ENCODE peak calls at places on chromosomes 11 and 22, in five cellular contexts. O, L, C, P and Q are unnamed samples.
A peak's percentile ranks its signal among the peaks of the same experiment; 100 is the strongest.

GRCh38 chr11:69592986-69593385 is 48.0 kb upstream of the CCND1 start:
- DNase-seq in O (no peak), L (no peak), C (no peak), P (no peak), Q (no peak)

GRCh38 chr11:76231339-76231738 is 25.0 kb upstream of the WNT11 start:
- DNase-seq in O (no peak), L (no peak), C (no peak), P (no peak), Q (no peak)

GRCh38 chr22:48719978-48720661 is 1107.6 kb downstream of the BRD1 start:
- DNase-seq in O (no peak), L (no peak), C (no peak), P (no peak), Q (no peak)

GRCh38 chr11:133388975-133389568 is 143.2 kb downstream of the OPCML start:
- DNase-seq in O (no peak), L (no peak), C (no peak), P (no peak), Q (no peak)

GRCh38 chr22:47121791-47122190 is 359.3 kb downstream of the TBC1D22A start:
- DNase-seq in O (no peak), L (no peak), C (no peak), P (no peak), Q (no peak)

GRCh38 chr22:29408925-29409324 is 20.6 kb upstream of the AP1B1 start:
- DNase-seq in O (no peak), L (no peak), C (no peak), P (no peak), Q (no peak)

GRCh38 chr11:107202189-107202588 is 183.9 kb upstream of the GUCY1A2 start:
- DNase-seq in O (no peak), L (no peak), C (no peak), P (no peak), Q (no peak)

GRCh38 chr11:120881591-120881990 is 142.3 kb upstream of the TBCEL start:
- DNase-seq in O (no peak), L (no peak), C (no peak), P (no peak), Q (no peak)

GRCh38 chr22:33166206-33166605 is 108.0 kb upstream of the SYN3 start:
- DNase-seq in O (no peak), L (peak; percentile 14), C (no peak), P (no peak), Q (no peak)

GRCh38 chr11:92653448-92653847 is 316.0 kb upstream of the MTNR1B start:
- DNase-seq in O (no peak), L (no peak), C (no peak), P (no peak), Q (no peak)

GRCh38 chr22:39536711-39537110 is 4.2 kb upstream of the RPS19BP1 start:
- DNase-seq in O (no peak), L (no peak), C (no peak), P (no peak), Q (no peak)

GRCh38 chr11:130601141-130601540 is 152.7 kb downstream of the ADAMTS15 start:
- DNase-seq in O (no peak), L (peak; percentile 70), C (no peak), P (no peak), Q (peak; percentile 80)

GRCh38 chr11:134981824-134982223 is 569.8 kb upstream of the B3GAT1 start:
- DNase-seq in O (no peak), L (no peak), C (no peak), P (no peak), Q (no peak)

GRCh38 chr11:117300301-117300700 is 9.2 kb downstream of the BACE1-AS start:
- DNase-seq in O (no peak), L (peak; percentile 44), C (no peak), P (peak; percentile 25), Q (peak; percentile 67)

GRCh38 chr22:27775698-27776409 is 25.7 kb downstream of the MN1 start:
- DNase-seq in O (no peak), L (no peak), C (no peak), P (no peak), Q (no peak)

GRCh38 chr22:40719599-40719998 is 40.3 kb downstream of the MCHR1 start:
- DNase-seq in O (no peak), L (no peak), C (no peak), P (no peak), Q (no peak)

GRCh38 chr11:109668973-109669634 is 247.1 kb downstream of the C11orf87 start:
- DNase-seq in O (no peak), L (no peak), C (no peak), P (no peak), Q (no peak)

DNA sequence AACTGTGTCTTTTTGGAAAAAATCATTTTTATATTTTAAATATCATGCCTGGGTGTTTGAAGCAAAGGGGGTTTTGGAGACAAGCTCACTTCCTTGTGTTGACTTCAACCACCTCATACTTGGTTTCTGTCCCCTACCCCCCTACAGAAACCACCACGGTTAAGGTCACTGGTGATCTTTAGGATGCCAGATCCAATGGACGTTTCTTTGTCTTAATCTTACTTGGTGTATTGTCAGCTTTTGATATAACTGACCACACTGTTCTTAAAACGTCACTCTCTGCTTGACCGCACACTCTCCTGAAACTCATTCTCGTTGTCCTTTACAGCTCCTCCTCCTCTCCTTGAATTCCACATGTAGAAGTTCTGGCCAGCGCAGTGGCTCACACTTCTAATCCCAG is 34.8 kb upstream of the SWAP70 start:
- DNase-seq in O (no peak), L (no peak), C (no peak), P (no peak), Q (peak; percentile 23)
- TF ChIP-seq POLR2A in O (no peak), L (no peak), C (no peak), P (no peak), Q (no peak)

GRCh38 chr11:78327945-78328344 is 89.7 kb downstream of the GAB2 start:
- DNase-seq in O (no peak), L (no peak), C (no peak), P (no peak), Q (no peak)
- TF ChIP-seq POLR2A in O (no peak), L (no peak), C (no peak), P (no peak), Q (no peak)

GRCh38 chr11:58770627-58771457 is 39.1 kb upstream of the GLYAT start:
- DNase-seq in O (peak; percentile 67), L (no peak), C (peak; percentile 19), P (no peak), Q (no peak)
- TF ChIP-seq POLR2A in O (no peak), L (no peak), C (no peak), P (no peak), Q (no peak)

DNA sequence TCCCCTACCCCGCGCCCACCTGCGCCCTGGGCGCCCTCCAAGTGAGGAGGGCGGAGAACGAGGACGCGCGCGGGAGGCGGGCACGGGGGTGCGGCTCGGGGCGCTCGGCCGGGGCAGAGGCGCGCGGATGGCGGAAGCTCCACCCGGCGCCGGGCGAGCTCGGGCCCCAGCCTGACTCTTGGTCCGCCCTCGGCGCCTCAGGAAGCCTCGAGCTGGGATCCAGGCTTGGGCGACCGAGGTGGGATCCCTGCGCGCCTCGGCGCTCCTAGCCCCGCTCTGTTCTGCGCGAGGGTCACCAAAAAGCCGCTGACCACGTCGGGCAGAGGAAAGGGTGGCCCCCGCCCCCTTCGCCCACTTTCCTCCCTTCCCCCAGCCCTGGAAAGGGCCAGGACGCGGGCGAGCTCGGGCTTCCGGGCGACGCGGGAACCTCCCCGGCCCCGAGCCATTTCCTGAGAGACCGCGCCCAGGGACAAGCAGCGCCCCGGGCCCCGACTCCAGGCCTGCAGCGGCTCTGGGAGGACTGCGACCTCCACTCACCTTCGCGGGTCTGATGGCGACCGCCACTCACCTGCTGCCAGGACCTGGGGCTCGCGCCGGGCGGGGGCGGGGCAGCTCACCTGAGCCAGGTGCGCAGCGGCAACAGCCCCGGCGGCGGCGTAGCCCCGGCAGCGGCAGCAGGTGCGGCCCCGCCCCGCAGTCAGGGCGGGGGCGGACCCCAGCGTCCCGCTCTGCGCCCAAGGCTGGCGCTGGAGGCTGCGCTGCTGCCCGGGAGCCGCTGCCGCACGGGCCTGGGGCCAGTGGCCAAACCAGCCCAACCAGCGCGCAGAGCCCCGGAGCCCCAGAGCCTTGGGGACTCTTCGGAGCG is 2.2 kb upstream of the SIGIRR start:
- DNase-seq in O (no peak), L (no peak), C (no peak), P (peak; percentile 49), Q (peak; percentile 70)
- TF ChIP-seq POLR2A in O (no peak), L (no peak), C (no peak), P (peak; percentile 18), Q (no peak)

GRCh38 chr22:21718492-21718891 is 17.1 kb downstream of the YPEL1 start:
- DNase-seq in O (no peak), L (no peak), C (no peak), P (no peak), Q (no peak)
- TF ChIP-seq POLR2A in O (no peak), L (no peak), C (no peak), P (no peak), Q (no peak)

GRCh38 chr11:8685820-8686219 is 3.2 kb downstream of the RPL27A start:
- DNase-seq in O (no peak), L (no peak), C (no peak), P (no peak), Q (no peak)
- TF ChIP-seq POLR2A in O (no peak), L (no peak), C (no peak), P (no peak), Q (no peak)

DNA sequence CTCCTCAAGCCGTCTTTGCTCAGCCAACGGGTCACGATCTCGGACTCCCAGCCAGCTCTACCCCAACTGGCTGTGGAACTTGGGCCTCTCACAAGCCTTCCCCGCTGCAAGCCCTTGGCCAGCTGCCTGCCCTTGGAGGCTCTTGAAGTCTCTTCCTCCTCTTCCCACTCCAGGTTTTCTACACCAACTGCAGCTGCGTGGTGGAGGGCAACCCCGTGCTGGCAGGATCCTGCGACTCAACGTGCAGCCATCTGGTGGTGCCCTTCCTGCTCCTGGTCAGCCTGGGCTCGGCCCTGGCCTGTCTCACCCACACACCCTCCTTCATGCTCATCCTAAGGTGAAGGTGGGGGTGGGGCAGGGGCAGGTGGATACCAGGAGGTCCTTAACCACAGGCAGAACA is 40.5 kb upstream of the TPBGL start:
- DNase-seq in O (no peak), L (peak; percentile 73), C (no peak), P (no peak), Q (peak; percentile 68)
- TF ChIP-seq POLR2A in O (no peak), L (no peak), C (no peak), P (no peak), Q (no peak)

GRCh38 chr22:50529416-50530279 is at the start of gene TYMP:
- DNase-seq in O (no peak), L (no peak), C (no peak), P (peak; percentile 92), Q (peak; percentile 60)
- TF ChIP-seq POLR2A in O (peak; percentile 31), L (no peak), C (no peak), P (peak; percentile 88), Q (peak; percentile 71)